ENCODE peak calls at places on chromosomes 5 and 9, in five cellular contexts. R, M, D, Y and Z are unnamed samples.

GRCh38 chr9:97366476-97366875 is 45.4 kb upstream of the TDRD7 start:
- DNase-seq in R (no peak), M (no peak), D (no peak), Y (no peak), Z (no peak)

GRCh38 chr9:101445353-101446029 is 9.9 kb upstream of the ALDOB start:
- DNase-seq in R (no peak), M (no peak), D (no peak), Y (no peak), Z (no peak)

GRCh38 chr9:26219961-26220360 is 541.7 kb upstream of the TUSC1 start:
- DNase-seq in R (no peak), M (no peak), D (no peak), Y (no peak), Z (no peak)

GRCh38 chr5:147484708-147485020 is 25.2 kb downstream of the DPYSL3 start:
- DNase-seq in R (no peak), M (no peak), D (no peak), Y (no peak), Z (no peak)

GRCh38 chr9:116594552-116594951 is 92.6 kb upstream of the TRIM32 start:
- DNase-seq in R (no peak), M (no peak), D (no peak), Y (no peak), Z (no peak)

GRCh38 chr5:80151890-80152289 is 104.0 kb downstream of the SERINC5 start:
- DNase-seq in R (no peak), M (no peak), D (no peak), Y (no peak), Z (no peak)

GRCh38 chr5:161549106-161549505 is 2.6 kb upstream of the GABRB2 start:
- DNase-seq in R (no peak), M (no peak), D (peak), Y (no peak), Z (no peak)

GRCh38 chr9:80305136-80305535 is 733.4 kb downstream of the TLE4 start:
- DNase-seq in R (no peak), M (no peak), D (no peak), Y (no peak), Z (no peak)

GRCh38 chr9:76926324-76926731 is 20.4 kb upstream of the PRUNE2 start:
- DNase-seq in R (no peak), M (no peak), D (no peak), Y (no peak), Z (no peak)

GRCh38 chr9:95725045-95725444 is 150.4 kb upstream of the ERCC6L2 start:
- DNase-seq in R (peak), M (no peak), D (no peak), Y (peak), Z (peak)

GRCh38 chr9:129318121-129319075 is 140.3 kb upstream of the IER5L start:
- DNase-seq in R (no peak), M (no peak), D (no peak), Y (no peak), Z (no peak)